ENCODE peak calls at places on chromosomes 11 and 22, in nine cellular contexts. One of them, this sample, is unnamed.

GRCh38 chr11:19259487-19260345 is 19.0 kb upstream of the E2F8 start:
- DNase-seq in H1: peak; percentile 83
- DNase-seq in heart left ventricle: peak; percentile 76
- DNase-seq in body of pancreas: peak; percentile 66
- DNase-seq in adrenal gland: peak; percentile 77
- DNase-seq in uterus: peak; percentile 44
- DNase-seq in sigmoid colon: no peak
- DNase-seq in tibial nerve: peak; percentile 53
- DNase-seq in IMR-90: peak; percentile 54
- DNase-seq in this sample: no peak

GRCh38 chr11:102596578-102596977 is 28.6 kb downstream of the MMP20 start:
- DNase-seq in IMR-90: no peak
- DNase-seq in heart left ventricle: no peak
- DNase-seq in H1: no peak
- DNase-seq in sigmoid colon: no peak
- DNase-seq in uterus: no peak
- DNase-seq in body of pancreas: no peak
- DNase-seq in adrenal gland: no peak
- DNase-seq in tibial nerve: no peak
- DNase-seq in this sample: no peak

GRCh38 chr22:40714514-40714966 is 35.3 kb downstream of the MCHR1 start:
- DNase-seq in heart left ventricle: no peak
- DNase-seq in uterus: no peak
- DNase-seq in H1: peak; percentile 72
- DNase-seq in adrenal gland: no peak
- DNase-seq in IMR-90: peak; percentile 68
- DNase-seq in sigmoid colon: no peak
- DNase-seq in body of pancreas: no peak
- DNase-seq in tibial nerve: no peak
- DNase-seq in this sample: no peak

GRCh38 chr11:85685820-85686459 is at the start of gene CCDC89:
- DNase-seq in IMR-90: peak; percentile 99
- DNase-seq in adrenal gland: peak; percentile 77
- DNase-seq in body of pancreas: peak; percentile 40
- DNase-seq in heart left ventricle: peak; percentile 85
- DNase-seq in uterus: peak; percentile 83
- DNase-seq in tibial nerve: peak; percentile 46
- DNase-seq in H1: no peak
- DNase-seq in sigmoid colon: peak; percentile 92
- DNase-seq in this sample: peak; percentile 94

GRCh38 chr11:46391578-46392420 is at the start of gene CHRM4:
- DNase-seq in tibial nerve: no peak
- DNase-seq in H1: peak; percentile 82
- DNase-seq in uterus: no peak
- DNase-seq in body of pancreas: no peak
- DNase-seq in heart left ventricle: no peak
- DNase-seq in IMR-90: peak; percentile 45
- DNase-seq in sigmoid colon: peak; percentile 53
- DNase-seq in adrenal gland: peak; percentile 54
- DNase-seq in this sample: peak; percentile 85

GRCh38 chr11:76709259-76709658 is 38.7 kb upstream of the LRRC32 start:
- DNase-seq in tibial nerve: no peak
- DNase-seq in H1: no peak
- DNase-seq in body of pancreas: no peak
- DNase-seq in IMR-90: no peak
- DNase-seq in heart left ventricle: no peak
- DNase-seq in sigmoid colon: no peak
- DNase-seq in uterus: no peak
- DNase-seq in adrenal gland: no peak
- DNase-seq in this sample: no peak

GRCh38 chr11:9982796-9983579 is 311.0 kb downstream of the SBF2 start:
- DNase-seq in heart left ventricle: no peak
- DNase-seq in IMR-90: peak; percentile 40
- DNase-seq in adrenal gland: no peak
- DNase-seq in sigmoid colon: no peak
- DNase-seq in body of pancreas: no peak
- DNase-seq in tibial nerve: no peak
- DNase-seq in H1: no peak
- DNase-seq in uterus: no peak
- DNase-seq in this sample: no peak

GRCh38 chr11:3166268-3167142 is 1.4 kb upstream of the OSBPL5 start:
- DNase-seq in body of pancreas: peak; percentile 10
- DNase-seq in adrenal gland: no peak
- DNase-seq in IMR-90: no peak
- DNase-seq in tibial nerve: peak; percentile 8
- DNase-seq in uterus: peak; percentile 16
- DNase-seq in sigmoid colon: no peak
- DNase-seq in H1: no peak
- DNase-seq in heart left ventricle: no peak
- DNase-seq in this sample: no peak

GRCh38 chr22:21104126-21104691 is 58.5 kb downstream of the LRRC74B start:
- DNase-seq in H1: no peak
- DNase-seq in uterus: no peak
- DNase-seq in body of pancreas: no peak
- DNase-seq in adrenal gland: no peak
- DNase-seq in heart left ventricle: no peak
- DNase-seq in sigmoid colon: no peak
- DNase-seq in IMR-90: no peak
- DNase-seq in tibial nerve: no peak
- DNase-seq in this sample: no peak

GRCh38 chr11:45922425-45923082 is at the start of gene LARGE2:
- DNase-seq in IMR-90: no peak
- DNase-seq in heart left ventricle: no peak
- DNase-seq in body of pancreas: peak; percentile 88
- DNase-seq in adrenal gland: peak; percentile 57
- DNase-seq in uterus: peak; percentile 14
- DNase-seq in sigmoid colon: no peak
- DNase-seq in H1: peak; percentile 86
- DNase-seq in tibial nerve: no peak
- DNase-seq in this sample: no peak

GRCh38 chr22:28229566-28230483 is 310.8 kb upstream of the PITPNB start:
- DNase-seq in adrenal gland: no peak
- DNase-seq in H1: no peak
- DNase-seq in tibial nerve: no peak
- DNase-seq in IMR-90: peak; percentile 62
- DNase-seq in sigmoid colon: no peak
- DNase-seq in body of pancreas: no peak
- DNase-seq in heart left ventricle: no peak
- DNase-seq in uterus: no peak
- DNase-seq in this sample: no peak

GRCh38 chr22:28034760-28035401 is 115.8 kb upstream of the PITPNB start:
- DNase-seq in heart left ventricle: peak; percentile 83
- DNase-seq in H1: no peak
- DNase-seq in adrenal gland: peak; percentile 88
- DNase-seq in tibial nerve: peak; percentile 64
- DNase-seq in IMR-90: peak; percentile 59
- DNase-seq in body of pancreas: peak; percentile 70
- DNase-seq in sigmoid colon: peak; percentile 92
- DNase-seq in uterus: peak; percentile 71
- DNase-seq in this sample: no peak

GRCh38 chr22:36344106-36344827 is 43.5 kb downstream of the MYH9 start:
- DNase-seq in H1: no peak
- DNase-seq in heart left ventricle: no peak
- DNase-seq in body of pancreas: no peak
- DNase-seq in sigmoid colon: no peak
- DNase-seq in adrenal gland: no peak
- DNase-seq in uterus: no peak
- DNase-seq in IMR-90: no peak
- DNase-seq in tibial nerve: no peak
- DNase-seq in this sample: no peak

GRCh38 chr22:44024288-44024908 is at the start of gene PARVB:
- DNase-seq in body of pancreas: no peak
- DNase-seq in IMR-90: no peak
- DNase-seq in heart left ventricle: peak; percentile 80
- DNase-seq in tibial nerve: no peak
- DNase-seq in adrenal gland: peak; percentile 58
- DNase-seq in uterus: peak; percentile 26
- DNase-seq in sigmoid colon: no peak
- DNase-seq in H1: peak; percentile 53
- DNase-seq in this sample: no peak

GRCh38 chr11:13008625-13009475 is at the start of gene RASSF10:
- DNase-seq in IMR-90: no peak
- DNase-seq in tibial nerve: no peak
- DNase-seq in H1: peak; percentile 95
- DNase-seq in sigmoid colon: peak; percentile 63
- DNase-seq in uterus: peak; percentile 25
- DNase-seq in body of pancreas: peak; percentile 44
- DNase-seq in heart left ventricle: peak; percentile 70
- DNase-seq in adrenal gland: no peak
- DNase-seq in this sample: no peak
- TF ChIP-seq POLR2A in IMR-90: no peak
- TF ChIP-seq POLR2A in tibial nerve: no peak
- TF ChIP-seq POLR2A in H1: no peak
- TF ChIP-seq POLR2A in sigmoid colon: peak; percentile 69
- TF ChIP-seq POLR2A in uterus: no peak
- TF ChIP-seq POLR2A in body of pancreas: no peak
- TF ChIP-seq POLR2A in heart left ventricle: peak; percentile 84
- TF ChIP-seq POLR2A in adrenal gland: no peak
- TF ChIP-seq POLR2A in this sample: no peak

GRCh38 chr22:46432164-46433068 is 96.9 kb downstream of the TRMU start:
- DNase-seq in sigmoid colon: no peak
- DNase-seq in H1: peak; percentile 43
- DNase-seq in body of pancreas: no peak
- DNase-seq in heart left ventricle: no peak
- DNase-seq in adrenal gland: peak; percentile 10
- DNase-seq in IMR-90: no peak
- DNase-seq in tibial nerve: no peak
- DNase-seq in uterus: no peak
- DNase-seq in this sample: no peak

GRCh38 chr22:46430961-46431838 is 95.7 kb downstream of the TRMU start:
- DNase-seq in body of pancreas: no peak
- DNase-seq in IMR-90: no peak
- DNase-seq in uterus: no peak
- DNase-seq in tibial nerve: no peak
- DNase-seq in H1: no peak
- DNase-seq in heart left ventricle: no peak
- DNase-seq in sigmoid colon: no peak
- DNase-seq in adrenal gland: no peak
- DNase-seq in this sample: no peak

GRCh38 chr22:46429327-46429853 is 93.9 kb downstream of the TRMU start:
- DNase-seq in IMR-90: no peak
- DNase-seq in sigmoid colon: no peak
- DNase-seq in H1: no peak
- DNase-seq in uterus: no peak
- DNase-seq in adrenal gland: no peak
- DNase-seq in body of pancreas: no peak
- DNase-seq in tibial nerve: no peak
- DNase-seq in heart left ventricle: no peak
- DNase-seq in this sample: no peak

GRCh38 chr22:46436595-46437163 is 100.7 kb downstream of the CELSR1 start:
- DNase-seq in adrenal gland: no peak
- DNase-seq in body of pancreas: no peak
- DNase-seq in tibial nerve: no peak
- DNase-seq in uterus: no peak
- DNase-seq in sigmoid colon: no peak
- DNase-seq in H1: no peak
- DNase-seq in heart left ventricle: no peak
- DNase-seq in IMR-90: peak; percentile 63
- DNase-seq in this sample: peak; percentile 19

DNA sequence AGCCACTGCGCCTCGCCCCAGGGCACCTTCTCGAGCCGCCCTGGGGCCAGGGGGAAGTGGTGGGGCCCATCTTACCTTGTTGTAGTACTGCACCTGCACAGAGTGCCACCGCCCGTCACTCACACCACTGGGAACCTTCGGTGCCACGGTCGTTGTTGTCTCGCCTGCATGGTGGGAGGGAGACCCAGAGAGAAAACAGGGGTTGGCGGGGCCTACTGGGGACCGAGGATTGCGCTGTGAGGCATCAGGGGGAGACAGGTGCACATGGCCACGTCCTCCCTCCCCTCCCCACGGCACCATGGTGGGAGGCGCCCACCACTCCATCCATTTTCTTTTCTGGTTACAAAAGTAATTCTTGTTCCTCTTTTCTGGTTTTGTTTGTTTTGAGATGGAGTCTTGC is 97.8 kb downstream of the TRMU start:
- DNase-seq in body of pancreas: no peak
- DNase-seq in H1: no peak
- DNase-seq in tibial nerve: no peak
- DNase-seq in IMR-90: no peak
- DNase-seq in sigmoid colon: no peak
- DNase-seq in adrenal gland: no peak
- DNase-seq in uterus: no peak
- DNase-seq in heart left ventricle: no peak
- DNase-seq in this sample: no peak
- TF ChIP-seq POLR2A in body of pancreas: no peak
- TF ChIP-seq POLR2A in H1: no peak
- TF ChIP-seq POLR2A in tibial nerve: no peak
- TF ChIP-seq POLR2A in IMR-90: no peak
- TF ChIP-seq POLR2A in sigmoid colon: no peak
- TF ChIP-seq POLR2A in adrenal gland: no peak
- TF ChIP-seq POLR2A in uterus: no peak
- TF ChIP-seq POLR2A in heart left ventricle: no peak
- TF ChIP-seq POLR2A in this sample: no peak

GRCh38 chr11:7672960-7673723 is at the start of gene CYB5R2:
- DNase-seq in H1: peak; percentile 79
- DNase-seq in body of pancreas: peak; percentile 75
- DNase-seq in uterus: peak; percentile 88
- DNase-seq in sigmoid colon: peak; percentile 83
- DNase-seq in IMR-90: peak; percentile 5
- DNase-seq in adrenal gland: peak; percentile 54
- DNase-seq in heart left ventricle: peak; percentile 84
- DNase-seq in tibial nerve: peak; percentile 49
- DNase-seq in this sample: no peak
- TF ChIP-seq POLR2A in H1: peak; percentile 65
- TF ChIP-seq POLR2A in body of pancreas: peak; percentile 12
- TF ChIP-seq POLR2A in uterus: peak; percentile 43
- TF ChIP-seq POLR2A in sigmoid colon: no peak
- TF ChIP-seq POLR2A in IMR-90: no peak
- TF ChIP-seq POLR2A in adrenal gland: no peak
- TF ChIP-seq POLR2A in heart left ventricle: peak; percentile 23
- TF ChIP-seq POLR2A in tibial nerve: peak; percentile 66
- TF ChIP-seq POLR2A in this sample: no peak

DNA sequence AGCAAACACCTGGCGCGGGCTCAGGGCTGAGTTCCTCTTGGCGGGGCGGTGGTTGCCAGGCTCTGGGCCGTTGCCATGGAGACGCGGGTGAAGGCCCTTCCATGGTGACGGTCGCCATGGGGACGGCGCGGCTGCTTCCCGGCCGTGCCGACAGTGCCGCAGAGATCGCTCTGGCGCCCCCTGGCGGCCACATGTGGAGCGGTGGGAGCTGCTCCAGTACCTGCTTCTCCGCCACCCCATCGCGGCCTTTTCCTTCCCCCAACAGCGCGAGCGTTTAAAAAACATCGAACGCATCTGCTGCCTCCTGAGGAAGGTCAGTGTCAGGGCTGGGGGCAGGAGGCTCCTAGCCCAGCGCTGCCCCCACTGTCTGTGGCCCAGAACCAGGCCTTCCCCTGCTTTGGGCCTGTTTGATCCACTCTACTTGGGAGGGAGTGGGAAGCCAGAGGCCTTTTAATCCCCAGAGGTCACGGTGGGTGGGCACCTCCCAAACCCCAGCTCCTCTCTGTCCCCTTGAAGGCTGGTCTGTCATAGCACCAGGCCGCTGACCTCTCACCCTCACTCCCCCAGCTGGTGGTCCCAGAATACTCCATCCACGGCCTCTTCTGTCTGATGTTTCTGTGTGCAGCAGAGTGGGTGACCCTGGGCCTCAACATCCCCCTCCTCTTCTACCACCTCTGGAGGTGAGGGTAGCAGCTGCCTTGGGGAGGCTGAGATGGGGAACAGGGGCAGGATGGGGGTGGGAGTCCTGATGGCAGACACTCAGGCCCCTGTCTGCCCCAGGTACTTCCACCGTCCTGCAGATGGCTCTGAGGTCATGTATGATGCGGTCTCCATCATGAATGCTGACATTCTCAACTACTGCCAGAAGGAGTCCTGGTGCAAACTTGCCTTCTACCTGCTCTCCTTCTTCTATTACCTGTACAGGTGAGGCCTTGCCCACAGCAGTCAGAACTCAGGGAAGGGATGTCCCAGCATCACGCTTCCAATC is 4.8 kb downstream of the CNIH2 start:
- DNase-seq in sigmoid colon: peak; percentile 98
- DNase-seq in tibial nerve: peak; percentile 98
- DNase-seq in adrenal gland: peak; percentile 100
- DNase-seq in uterus: peak; percentile 95
- DNase-seq in body of pancreas: peak; percentile 100
- DNase-seq in heart left ventricle: peak; percentile 99
- DNase-seq in IMR-90: peak; percentile 91
- DNase-seq in H1: peak; percentile 100
- DNase-seq in this sample: peak; percentile 96
- TF ChIP-seq POLR2A in sigmoid colon: no peak
- TF ChIP-seq POLR2A in tibial nerve: no peak
- TF ChIP-seq POLR2A in adrenal gland: no peak
- TF ChIP-seq POLR2A in uterus: no peak
- TF ChIP-seq POLR2A in body of pancreas: no peak
- TF ChIP-seq POLR2A in heart left ventricle: no peak
- TF ChIP-seq POLR2A in IMR-90: peak; percentile 42
- TF ChIP-seq POLR2A in H1: no peak
- TF ChIP-seq POLR2A in this sample: peak; percentile 2